ENCODE peak calls at places on chromosomes 13 and 19, in five cellular contexts. One of them, this sample, is unnamed.

GRCh38 chr19:22619371-22619770 is 14.8 kb upstream of the ZNF492 start:
- DNase-seq in body of pancreas: no peak
- DNase-seq in A549: no peak
- DNase-seq in breast epithelium: no peak
- DNase-seq in heart left ventricle: peak; percentile 42
- DNase-seq in this sample: no peak

GRCh38 chr13:51246411-51247298 is 24.5 kb downstream of the FAM124A start:
- DNase-seq in breast epithelium: peak; percentile 47
- DNase-seq in heart left ventricle: peak; percentile 85
- DNase-seq in A549: no peak
- DNase-seq in body of pancreas: peak; percentile 23
- DNase-seq in this sample: no peak

GRCh38 chr19:9936151-9937000 is at the start of gene OLFM2:
- DNase-seq in A549: no peak
- DNase-seq in body of pancreas: peak; percentile 62
- DNase-seq in breast epithelium: no peak
- DNase-seq in heart left ventricle: peak; percentile 42
- DNase-seq in this sample: no peak

GRCh38 chr13:88085036-88085435 is 413.9 kb downstream of the SLITRK5 start:
- DNase-seq in A549: no peak
- DNase-seq in heart left ventricle: no peak
- DNase-seq in body of pancreas: no peak
- DNase-seq in breast epithelium: no peak
- DNase-seq in this sample: no peak

GRCh38 chr13:20121154-20121515 is 39.7 kb downstream of the GJA3 start:
- DNase-seq in body of pancreas: no peak
- DNase-seq in heart left ventricle: no peak
- DNase-seq in breast epithelium: no peak
- DNase-seq in A549: no peak
- DNase-seq in this sample: no peak

GRCh38 chr19:15640294-15640903 is at the start of gene CYP4F3:
- DNase-seq in heart left ventricle: peak; percentile 77
- DNase-seq in breast epithelium: peak; percentile 41
- DNase-seq in A549: peak; percentile 96
- DNase-seq in body of pancreas: peak; percentile 61
- DNase-seq in this sample: no peak

GRCh38 chr19:4140237-4140711 is 13.2 kb upstream of the CREB3L3 start:
- DNase-seq in A549: peak; percentile 89
- DNase-seq in breast epithelium: no peak
- DNase-seq in heart left ventricle: no peak
- DNase-seq in body of pancreas: peak; percentile 50
- DNase-seq in this sample: peak; percentile 51

GRCh38 chr13:112213467-112214245 is 146.7 kb downstream of the SOX1 start:
- DNase-seq in heart left ventricle: no peak
- DNase-seq in A549: peak; percentile 20
- DNase-seq in breast epithelium: peak; percentile 42
- DNase-seq in body of pancreas: peak; percentile 82
- DNase-seq in this sample: no peak

GRCh38 chr13:67273001-67273400 is 42.9 kb upstream of the PCDH9 start:
- DNase-seq in A549: no peak
- DNase-seq in body of pancreas: no peak
- DNase-seq in breast epithelium: no peak
- DNase-seq in heart left ventricle: no peak
- DNase-seq in this sample: no peak

GRCh38 chr19:13099073-13099999 is 3.3 kb downstream of the LYL1 start:
- DNase-seq in A549: no peak
- DNase-seq in breast epithelium: no peak
- DNase-seq in body of pancreas: peak; percentile 49
- DNase-seq in heart left ventricle: peak; percentile 85
- DNase-seq in this sample: peak; percentile 79

GRCh38 chr13:52850396-52851152 is 2.1 kb upstream of the PCDH8 start:
- DNase-seq in breast epithelium: peak; percentile 32
- DNase-seq in A549: peak; percentile 46
- DNase-seq in heart left ventricle: peak; percentile 79
- DNase-seq in body of pancreas: peak; percentile 81
- DNase-seq in this sample: peak; percentile 20

GRCh38 chr13:99981115-99982020 is at the start of gene ZIC2:
- DNase-seq in heart left ventricle: no peak
- DNase-seq in A549: peak; percentile 87
- DNase-seq in breast epithelium: no peak
- DNase-seq in body of pancreas: no peak
- DNase-seq in this sample: no peak

GRCh38 chr19:8128551-8128950 is 20.8 kb downstream of the FBN3 start:
- DNase-seq in breast epithelium: no peak
- DNase-seq in heart left ventricle: no peak
- DNase-seq in body of pancreas: no peak
- DNase-seq in A549: no peak
- DNase-seq in this sample: no peak

GRCh38 chr13:112875627-112876026 is 93.4 kb upstream of the MCF2L start:
- DNase-seq in heart left ventricle: no peak
- DNase-seq in breast epithelium: no peak
- DNase-seq in A549: no peak
- DNase-seq in body of pancreas: no peak
- DNase-seq in this sample: no peak

GRCh38 chr19:38684078-38684861 is 36.8 kb downstream of the ACTN4 start:
- DNase-seq in A549: peak; percentile 100
- DNase-seq in breast epithelium: peak; percentile 78
- DNase-seq in body of pancreas: no peak
- DNase-seq in heart left ventricle: no peak
- DNase-seq in this sample: peak; percentile 59

GRCh38 chr19:46609511-46610412 is 8.6 kb downstream of the CALM3 start:
- DNase-seq in A549: no peak
- DNase-seq in breast epithelium: no peak
- DNase-seq in body of pancreas: peak; percentile 4
- DNase-seq in heart left ventricle: no peak
- DNase-seq in this sample: no peak

GRCh38 chr13:27401210-27401609 is 23.2 kb upstream of the GTF3A start:
- DNase-seq in breast epithelium: no peak
- DNase-seq in A549: no peak
- DNase-seq in heart left ventricle: peak; percentile 49
- DNase-seq in body of pancreas: no peak
- DNase-seq in this sample: no peak

GRCh38 chr19:51093066-51093465 is 10.4 kb upstream of the KLK14 start:
- DNase-seq in body of pancreas: peak; percentile 40
- DNase-seq in breast epithelium: peak; percentile 35
- DNase-seq in heart left ventricle: no peak
- DNase-seq in A549: no peak
- DNase-seq in this sample: no peak

GRCh38 chr19:35889370-35890112 is 10.8 kb downstream of the NFKBID start:
- DNase-seq in A549: no peak
- DNase-seq in heart left ventricle: no peak
- DNase-seq in breast epithelium: no peak
- DNase-seq in body of pancreas: no peak
- DNase-seq in this sample: no peak

GRCh38 chr13:101080616-101081015 is 335.7 kb downstream of the NALCN start:
- DNase-seq in body of pancreas: no peak
- DNase-seq in heart left ventricle: no peak
- DNase-seq in breast epithelium: no peak
- DNase-seq in A549: no peak
- DNase-seq in this sample: no peak

GRCh38 chr19:43351998-43352746 is 1.3 kb upstream of the CD177 start:
- DNase-seq in A549: peak; percentile 15
- DNase-seq in heart left ventricle: no peak
- DNase-seq in breast epithelium: no peak
- DNase-seq in body of pancreas: no peak
- DNase-seq in this sample: no peak

GRCh38 chr19:49455729-49456128 is 2.7 kb downstream of the ALDH16A1 start:
- DNase-seq in breast epithelium: no peak
- DNase-seq in body of pancreas: no peak
- DNase-seq in A549: no peak
- DNase-seq in heart left ventricle: no peak
- DNase-seq in this sample: no peak

GRCh38 chr19:14434543-14435319 is 1.6 kb downstream of the PKN1 start:
- DNase-seq in body of pancreas: peak; percentile 41
- DNase-seq in A549: peak; percentile 73
- DNase-seq in heart left ventricle: peak; percentile 77
- DNase-seq in breast epithelium: peak; percentile 39
- DNase-seq in this sample: peak; percentile 77

DNA sequence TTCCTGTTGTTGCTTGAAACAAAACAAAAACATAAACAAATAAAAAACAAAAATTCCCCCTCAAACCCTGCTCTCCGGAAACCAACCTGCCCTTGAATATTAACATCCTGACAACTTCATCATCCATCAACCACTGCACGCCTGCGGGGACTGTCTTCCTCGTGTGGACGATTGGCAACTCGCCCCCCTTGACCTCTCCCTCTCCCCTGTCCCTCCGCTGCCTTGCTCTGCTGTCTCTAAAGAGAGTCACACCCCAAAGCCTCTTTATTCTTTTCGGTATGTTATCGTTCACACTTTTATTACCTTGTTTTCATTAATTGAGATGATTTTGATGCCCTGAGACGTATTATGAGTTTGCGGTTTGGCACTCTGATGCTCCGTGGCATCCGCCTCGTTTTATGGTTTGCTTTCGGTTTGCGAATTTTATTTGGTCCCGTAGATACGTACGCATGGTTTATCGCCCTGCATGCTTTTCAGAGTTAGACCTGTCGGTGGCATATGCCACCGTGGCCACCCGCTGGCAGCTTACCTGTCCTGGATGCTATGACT is 10.4 kb downstream of the PTBP1 start:
- DNase-seq in A549: no peak
- DNase-seq in breast epithelium: no peak
- DNase-seq in body of pancreas: no peak
- DNase-seq in heart left ventricle: no peak
- DNase-seq in this sample: no peak
- TF ChIP-seq POLR2A in A549: no peak
- TF ChIP-seq POLR2A in breast epithelium: no peak
- TF ChIP-seq POLR2A in body of pancreas: no peak
- TF ChIP-seq POLR2A in heart left ventricle: no peak
- TF ChIP-seq POLR2A in this sample: no peak

DNA sequence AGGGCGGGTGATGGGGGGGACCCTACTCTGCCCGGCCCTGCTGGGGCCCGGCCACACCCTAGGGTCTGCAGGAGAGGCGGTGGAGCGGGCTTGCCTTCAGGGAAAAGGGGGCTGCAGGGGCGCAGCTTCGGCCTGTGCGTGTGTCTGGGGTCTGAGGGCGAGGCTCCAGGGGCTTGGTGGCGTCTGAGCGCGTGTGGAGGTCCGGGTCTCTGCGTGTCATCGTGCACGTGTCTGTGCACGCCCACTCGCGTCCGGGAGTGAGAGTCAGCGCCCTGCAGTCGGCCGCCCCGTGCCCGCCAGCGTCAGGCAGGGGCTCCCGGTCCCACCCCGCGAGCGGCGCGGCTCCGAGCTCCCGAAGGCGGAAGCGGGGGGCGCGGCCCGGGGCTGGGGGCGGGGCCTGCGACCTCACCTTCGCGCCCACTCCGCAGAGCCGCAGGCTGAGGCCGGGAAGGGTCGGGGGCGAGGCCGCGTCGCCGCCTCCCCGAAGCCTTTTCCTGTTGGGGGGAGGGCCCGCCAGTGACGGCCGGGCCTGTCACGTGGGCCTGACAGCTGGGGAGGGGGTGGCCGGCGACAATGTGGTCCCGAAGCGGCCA is at the start of gene ARHGAP45:
- DNase-seq in heart left ventricle: no peak
- DNase-seq in body of pancreas: no peak
- DNase-seq in breast epithelium: no peak
- DNase-seq in A549: no peak
- DNase-seq in this sample: no peak
- TF ChIP-seq POLR2A in heart left ventricle: no peak
- TF ChIP-seq POLR2A in body of pancreas: no peak
- TF ChIP-seq POLR2A in breast epithelium: no peak
- TF ChIP-seq POLR2A in A549: no peak
- TF ChIP-seq POLR2A in this sample: no peak

GRCh38 chr13:105928901-105929300 is 606.6 kb downstream of the EFNB2 start:
- DNase-seq in breast epithelium: no peak
- DNase-seq in heart left ventricle: no peak
- DNase-seq in A549: no peak
- DNase-seq in body of pancreas: no peak
- DNase-seq in this sample: no peak
- TF ChIP-seq POLR2A in breast epithelium: no peak
- TF ChIP-seq POLR2A in heart left ventricle: no peak
- TF ChIP-seq POLR2A in A549: no peak
- TF ChIP-seq POLR2A in body of pancreas: no peak
- TF ChIP-seq POLR2A in this sample: no peak

DNA sequence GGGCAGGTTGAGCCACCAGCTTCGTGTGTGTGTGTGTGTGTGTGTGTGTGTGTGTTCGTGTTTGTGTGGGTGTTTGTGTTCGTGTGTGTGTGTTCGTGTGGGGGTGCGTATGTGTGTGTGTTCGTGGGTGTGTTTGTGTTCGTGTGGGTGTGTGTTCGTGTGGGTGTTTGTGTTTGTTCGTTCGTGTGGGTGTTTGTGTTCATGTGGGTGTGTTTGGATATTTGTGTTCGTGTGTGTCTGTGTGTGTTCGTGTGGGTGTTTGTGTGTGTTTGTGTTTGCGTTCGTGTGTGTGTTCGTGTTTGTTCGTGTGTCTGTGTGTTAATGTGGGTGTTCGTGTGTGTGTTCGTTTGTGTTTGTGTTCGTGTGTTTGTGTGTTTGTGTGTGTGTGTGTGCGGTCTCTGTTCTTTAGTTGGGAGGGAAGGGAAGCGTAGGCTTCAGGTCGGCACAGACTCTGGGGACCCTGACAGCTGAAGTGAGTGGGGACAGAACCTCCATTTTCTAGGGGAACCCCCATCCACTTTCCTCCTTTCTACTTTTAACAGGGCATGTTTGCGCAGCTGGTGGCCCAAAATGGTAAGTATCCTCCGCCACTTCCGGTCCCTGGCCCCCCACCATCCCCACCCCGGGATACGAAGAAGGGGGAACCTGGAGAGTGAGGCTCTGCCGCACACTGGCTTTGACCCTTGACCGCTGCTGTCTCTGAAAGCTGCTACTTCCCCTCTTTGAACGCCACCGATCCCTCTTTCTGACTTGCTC is 1.6 kb downstream of the TNFSF9 start:
- DNase-seq in A549: peak; percentile 45
- DNase-seq in breast epithelium: no peak
- DNase-seq in body of pancreas: no peak
- DNase-seq in heart left ventricle: no peak
- DNase-seq in this sample: no peak
- TF ChIP-seq POLR2A in A549: no peak
- TF ChIP-seq POLR2A in breast epithelium: no peak
- TF ChIP-seq POLR2A in body of pancreas: no peak
- TF ChIP-seq POLR2A in heart left ventricle: no peak
- TF ChIP-seq POLR2A in this sample: no peak

GRCh38 chr19:3121821-3122511 is 13.9 kb upstream of the GNA15 start:
- DNase-seq in heart left ventricle: peak; percentile 19
- DNase-seq in breast epithelium: no peak
- DNase-seq in body of pancreas: no peak
- DNase-seq in A549: no peak
- DNase-seq in this sample: no peak
- TF ChIP-seq POLR2A in heart left ventricle: no peak
- TF ChIP-seq POLR2A in breast epithelium: no peak
- TF ChIP-seq POLR2A in body of pancreas: no peak
- TF ChIP-seq POLR2A in A549: no peak
- TF ChIP-seq POLR2A in this sample: no peak